ENCODE peak calls at places on chromosome 1, in four cellular contexts. One of them, this sample, is unnamed.

GRCh38 chr1:176847052-176847451 is 317.5 kb downstream of the ASTN1 start:
- DNase-seq in fibroblast of lung: no peak
- DNase-seq in kidney epithelial cell: no peak
- DNase-seq in fibroblast of the aortic adventitia: peak; percentile 11
- DNase-seq in this sample: peak; percentile 11

GRCh38 chr1:228088586-228089498 is 6.3 kb downstream of the ARF1 start:
- DNase-seq in fibroblast of lung: peak; percentile 52
- DNase-seq in kidney epithelial cell: no peak
- DNase-seq in fibroblast of the aortic adventitia: peak; percentile 69
- DNase-seq in this sample: no peak

GRCh38 chr1:77354996-77355395 is 73.2 kb downstream of the AK5 start:
- DNase-seq in fibroblast of lung: no peak
- DNase-seq in kidney epithelial cell: no peak
- DNase-seq in fibroblast of the aortic adventitia: peak; percentile 10
- DNase-seq in this sample: no peak

GRCh38 chr1:170967042-170967910 is 31.9 kb downstream of the MROH9 start:
- DNase-seq in fibroblast of lung: peak; percentile 76
- DNase-seq in kidney epithelial cell: no peak
- DNase-seq in fibroblast of the aortic adventitia: peak; percentile 71
- DNase-seq in this sample: peak; percentile 72

GRCh38 chr1:65002508-65003315 is 36.4 kb upstream of the JAK1 start:
- DNase-seq in fibroblast of lung: peak; percentile 85
- DNase-seq in kidney epithelial cell: peak; percentile 45
- DNase-seq in fibroblast of the aortic adventitia: peak; percentile 91
- DNase-seq in this sample: peak; percentile 94

GRCh38 chr1:19096036-19096833 is 113.8 kb downstream of the UBR4 start:
- DNase-seq in fibroblast of lung: no peak
- DNase-seq in kidney epithelial cell: no peak
- DNase-seq in fibroblast of the aortic adventitia: peak; percentile 17
- DNase-seq in this sample: peak; percentile 14

GRCh38 chr1:33399375-33399774 is 31.5 kb downstream of the PHC2 start:
- DNase-seq in fibroblast of lung: peak; percentile 51
- DNase-seq in kidney epithelial cell: no peak
- DNase-seq in fibroblast of the aortic adventitia: peak; percentile 48
- DNase-seq in this sample: peak; percentile 51

GRCh38 chr1:155888481-155888880 is 22.7 kb downstream of the RIT1 start:
- DNase-seq in fibroblast of lung: no peak
- DNase-seq in kidney epithelial cell: no peak
- DNase-seq in fibroblast of the aortic adventitia: no peak
- DNase-seq in this sample: no peak

GRCh38 chr1:152441756-152442155 is 27.7 kb upstream of the CRNN start:
- DNase-seq in fibroblast of lung: no peak
- DNase-seq in kidney epithelial cell: no peak
- DNase-seq in fibroblast of the aortic adventitia: no peak
- DNase-seq in this sample: no peak

GRCh38 chr1:18661404-18662285 is 31.0 kb downstream of the PAX7 start:
- DNase-seq in fibroblast of lung: no peak
- DNase-seq in kidney epithelial cell: no peak
- DNase-seq in fibroblast of the aortic adventitia: no peak
- DNase-seq in this sample: no peak

GRCh38 chr1:221087919-221088318 is 208.7 kb downstream of the HLX start:
- DNase-seq in fibroblast of lung: peak; percentile 60
- DNase-seq in kidney epithelial cell: no peak
- DNase-seq in fibroblast of the aortic adventitia: no peak
- DNase-seq in this sample: peak; percentile 54

GRCh38 chr1:115140442-115141144 is 51.3 kb upstream of the TSPAN2 start:
- DNase-seq in fibroblast of lung: no peak
- DNase-seq in kidney epithelial cell: no peak
- DNase-seq in fibroblast of the aortic adventitia: no peak
- DNase-seq in this sample: no peak

GRCh38 chr1:203692565-203693470 is 66.2 kb downstream of the ATP2B4 start:
- DNase-seq in fibroblast of lung: peak; percentile 98
- DNase-seq in kidney epithelial cell: peak; percentile 76
- DNase-seq in fibroblast of the aortic adventitia: peak; percentile 97
- DNase-seq in this sample: peak; percentile 98

GRCh38 chr1:89943846-89944781 is 50.8 kb upstream of the ZNF326 start:
- DNase-seq in fibroblast of lung: peak; percentile 64
- DNase-seq in kidney epithelial cell: no peak
- DNase-seq in fibroblast of the aortic adventitia: no peak
- DNase-seq in this sample: no peak

GRCh38 chr1:43995984-43996732 is 4.8 kb downstream of the CCDC24 start:
- DNase-seq in fibroblast of lung: no peak
- DNase-seq in kidney epithelial cell: no peak
- DNase-seq in fibroblast of the aortic adventitia: no peak
- DNase-seq in this sample: no peak

GRCh38 chr1:38114231-38114630 is 67.6 kb upstream of the POU3F1 start:
- DNase-seq in fibroblast of lung: no peak
- DNase-seq in kidney epithelial cell: no peak
- DNase-seq in fibroblast of the aortic adventitia: peak; percentile 12
- DNase-seq in this sample: peak; percentile 11

GRCh38 chr1:239426821-239427495 is 40.6 kb downstream of the CHRM3 start:
- DNase-seq in fibroblast of lung: no peak
- DNase-seq in kidney epithelial cell: no peak
- DNase-seq in fibroblast of the aortic adventitia: no peak
- DNase-seq in this sample: no peak

GRCh38 chr1:202852163-202852904 is 36.6 kb downstream of the RABIF start:
- DNase-seq in fibroblast of lung: peak; percentile 51
- DNase-seq in kidney epithelial cell: no peak
- DNase-seq in fibroblast of the aortic adventitia: peak; percentile 43
- DNase-seq in this sample: peak; percentile 62

GRCh38 chr1:29180497-29181412 is 945 bp downstream of the SRSF4 start:
- DNase-seq in fibroblast of lung: no peak
- DNase-seq in kidney epithelial cell: no peak
- DNase-seq in fibroblast of the aortic adventitia: no peak
- DNase-seq in this sample: peak; percentile 45

GRCh38 chr1:43315481-43315880 is 14.7 kb downstream of the TIE1 start:
- DNase-seq in fibroblast of lung: no peak
- DNase-seq in kidney epithelial cell: no peak
- DNase-seq in fibroblast of the aortic adventitia: no peak
- DNase-seq in this sample: no peak

GRCh38 chr1:108661030-108661609 is at the start of gene HENMT1:
- DNase-seq in fibroblast of lung: peak; percentile 78
- DNase-seq in kidney epithelial cell: peak; percentile 14
- DNase-seq in fibroblast of the aortic adventitia: peak; percentile 66
- DNase-seq in this sample: peak; percentile 68

GRCh38 chr1:222459652-222460051 is 88.3 kb downstream of the HHIPL2 start:
- DNase-seq in fibroblast of lung: no peak
- DNase-seq in kidney epithelial cell: no peak
- DNase-seq in fibroblast of the aortic adventitia: no peak
- DNase-seq in this sample: no peak

GRCh38 chr1:3184666-3185065 is 115.7 kb downstream of the PRDM16 start:
- DNase-seq in fibroblast of lung: no peak
- DNase-seq in kidney epithelial cell: no peak
- DNase-seq in fibroblast of the aortic adventitia: no peak
- DNase-seq in this sample: no peak

GRCh38 chr1:23910144-23910543 is 3.0 kb downstream of the CNR2 start:
- DNase-seq in fibroblast of lung: no peak
- DNase-seq in kidney epithelial cell: no peak
- DNase-seq in fibroblast of the aortic adventitia: no peak
- DNase-seq in this sample: no peak

DNA sequence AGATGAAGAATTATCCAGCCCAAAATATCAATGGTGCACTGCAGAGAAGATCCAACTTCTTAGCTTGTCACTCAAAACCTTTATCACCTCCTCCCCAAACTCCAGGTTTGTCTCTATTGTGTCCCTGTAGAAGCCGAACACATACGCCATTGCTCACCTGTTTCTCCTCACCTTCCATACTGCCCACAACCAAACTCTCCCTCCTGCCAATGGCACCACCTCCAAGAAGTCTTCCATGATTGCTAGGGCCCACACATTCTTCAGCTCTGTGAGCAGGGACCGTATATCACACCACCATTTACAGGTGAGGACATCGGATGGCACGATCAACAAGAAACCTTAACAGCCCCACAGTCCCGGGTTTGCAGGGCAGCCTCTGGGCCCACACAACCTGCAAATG is 2.2 kb downstream of the LAPTM5 start:
- DNase-seq in fibroblast of lung: no peak
- DNase-seq in kidney epithelial cell: no peak
- DNase-seq in fibroblast of the aortic adventitia: no peak
- DNase-seq in this sample: no peak
- H3K4me3 ChIP-seq in fibroblast of lung: no peak overlapping the region
- H3K4me3 ChIP-seq in kidney epithelial cell: no peak overlapping the region
- H3K4me3 ChIP-seq in fibroblast of the aortic adventitia: no peak overlapping the region
- H3K4me3 ChIP-seq in this sample: no peak overlapping the region

DNA sequence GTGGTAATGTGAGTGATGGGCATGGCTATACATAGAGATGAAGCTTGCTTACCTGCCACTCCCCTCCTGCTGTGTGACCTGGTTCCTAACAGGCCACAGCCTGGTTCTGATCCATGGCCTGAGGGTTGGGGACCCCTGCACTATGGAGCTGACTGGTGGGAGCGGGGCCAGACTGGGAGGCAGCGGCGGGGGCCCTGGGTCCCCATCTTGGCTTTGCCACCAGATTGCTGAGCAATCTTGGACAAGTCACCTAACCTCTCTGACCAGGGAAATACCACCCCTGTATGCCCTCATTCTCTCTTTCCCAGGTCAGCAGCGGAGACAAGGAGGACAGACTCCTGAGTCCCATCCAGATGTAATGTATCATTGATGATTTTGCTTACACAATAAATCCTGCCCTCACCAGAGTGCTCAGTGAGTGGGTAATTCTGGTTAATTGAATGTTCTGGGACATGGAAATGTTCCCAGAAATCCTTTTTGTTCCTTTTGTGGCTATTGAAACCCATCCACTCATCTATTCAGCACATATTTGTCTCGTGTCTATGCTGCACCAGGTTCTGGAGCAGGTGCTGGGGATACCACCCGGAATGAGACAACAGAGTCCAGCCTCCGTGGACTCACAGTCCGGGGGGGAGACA is 4.1 kb upstream of the ARHGEF10L start:
- DNase-seq in fibroblast of lung: no peak
- DNase-seq in kidney epithelial cell: no peak
- DNase-seq in fibroblast of the aortic adventitia: no peak
- DNase-seq in this sample: no peak
- TF ChIP-seq CTCF in fibroblast of lung: no peak
- TF ChIP-seq CTCF in kidney epithelial cell: no peak
- TF ChIP-seq CTCF in fibroblast of the aortic adventitia: no peak
- TF ChIP-seq CTCF in this sample: no peak

DNA sequence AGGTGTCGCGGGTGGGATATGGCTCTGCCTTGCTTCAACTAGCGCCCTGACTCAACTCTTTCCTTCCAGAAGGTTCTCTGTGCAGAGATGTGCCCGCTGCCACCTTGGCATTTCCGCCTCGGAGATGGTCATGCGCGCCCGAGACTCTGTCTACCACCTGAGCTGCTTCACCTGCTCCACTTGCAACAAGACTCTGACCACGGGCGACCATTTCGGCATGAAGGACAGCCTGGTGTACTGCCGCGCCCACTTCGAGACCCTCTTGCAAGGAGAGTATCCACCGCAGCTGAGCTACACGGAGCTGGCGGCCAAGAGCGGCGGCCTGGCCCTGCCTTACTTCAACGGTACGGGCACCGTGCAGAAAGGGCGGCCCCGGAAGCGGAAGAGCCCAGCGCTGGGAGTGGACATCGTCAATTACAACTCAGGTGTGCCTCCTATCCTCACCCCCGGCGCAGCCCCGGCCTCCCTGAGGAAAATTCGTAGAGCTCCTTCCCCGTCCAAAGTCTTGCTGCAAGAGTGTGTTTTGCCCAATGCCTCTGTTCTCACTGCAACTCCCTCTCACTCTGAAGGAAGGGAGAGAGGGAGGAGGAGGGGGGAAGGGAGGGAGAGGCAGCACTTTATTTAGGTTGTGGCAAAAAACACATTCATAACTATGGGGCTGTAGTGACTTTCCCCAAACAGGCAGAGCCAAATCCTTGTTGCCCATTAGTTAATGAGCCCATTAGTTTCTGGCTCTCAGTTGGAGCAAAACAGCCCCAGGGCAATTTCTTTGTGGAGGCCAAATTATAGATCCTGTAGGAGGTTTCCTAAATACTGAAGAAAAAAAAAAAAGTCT is 4.3 kb downstream of the LHX9 start:
- DNase-seq in fibroblast of lung: no peak
- DNase-seq in kidney epithelial cell: no peak
- DNase-seq in fibroblast of the aortic adventitia: no peak
- DNase-seq in this sample: no peak
- H3K4me3 ChIP-seq in fibroblast of lung: no peak overlapping the region
- H3K4me3 ChIP-seq in kidney epithelial cell: no peak overlapping the region
- H3K4me3 ChIP-seq in fibroblast of the aortic adventitia: no peak overlapping the region
- H3K4me3 ChIP-seq in this sample: no peak overlapping the region

DNA sequence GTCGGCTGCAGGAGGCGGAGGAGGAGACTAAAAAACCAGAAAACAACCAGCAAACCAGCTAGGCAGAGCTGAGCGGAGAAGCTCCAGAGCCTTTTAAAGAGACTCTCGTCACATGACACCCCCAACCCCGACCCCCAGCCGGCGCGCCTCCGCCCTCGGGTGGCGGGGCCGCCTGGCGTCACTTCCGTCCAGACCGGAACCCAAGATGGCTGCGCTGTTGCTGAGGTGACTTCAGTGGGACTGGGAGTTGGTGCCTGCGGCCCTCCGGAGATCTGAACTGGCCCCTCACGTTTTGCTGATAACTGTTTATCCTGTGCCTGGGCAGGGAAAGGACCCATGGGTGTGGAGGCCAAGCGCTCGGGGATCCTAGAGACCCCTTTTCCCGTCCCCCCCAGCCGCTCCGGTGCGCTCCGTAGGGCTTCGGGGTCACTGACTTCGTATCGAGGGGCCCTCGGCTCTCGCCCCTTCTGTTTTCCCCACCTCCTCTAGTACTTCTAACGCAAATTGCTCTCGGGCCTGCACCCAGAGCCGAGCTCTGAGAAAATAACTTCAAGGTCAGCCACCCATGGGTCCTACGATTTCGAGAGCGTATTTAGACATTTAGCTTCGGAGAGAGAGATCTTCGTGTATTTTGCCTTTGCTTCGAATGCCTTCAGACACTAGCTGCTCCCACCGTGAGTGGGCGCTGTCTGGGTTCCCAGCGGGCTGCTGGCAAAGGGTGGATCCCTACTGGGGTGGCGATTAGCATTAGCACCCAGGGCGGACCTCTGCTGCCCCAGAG is at the start of gene SDHC:
- DNase-seq in fibroblast of lung: peak; percentile 90
- DNase-seq in kidney epithelial cell: peak; percentile 62
- DNase-seq in fibroblast of the aortic adventitia: peak; percentile 89
- DNase-seq in this sample: peak; percentile 86
- TF ChIP-seq CTCF in fibroblast of lung: peak; percentile 40
- TF ChIP-seq CTCF in kidney epithelial cell: peak; percentile 70
- TF ChIP-seq CTCF in fibroblast of the aortic adventitia: peak; percentile 59
- TF ChIP-seq CTCF in this sample: peak; percentile 40

This sample was measured in fibroblast of mammary gland.